ENCODE peak calls at places on chromosome 15, in nine cellular contexts. A, I, Y, M, G, V, R, J and Z are unnamed samples.

GRCh38 chr15:79977431-79977940 is 6.5 kb upstream of the BCL2A1 start:
- DNase-seq in A (no peak), I (peak; percentile 47), Y (no peak), M (no peak), G (no peak), V (no peak), R (no peak), J (no peak), Z (no peak)

GRCh38 chr15:80234883-80235282 is 17.1 kb downstream of the CTXND1 start:
- DNase-seq in A (no peak), I (peak; percentile 10), Y (no peak), M (peak; percentile 38), G (peak; percentile 41), V (peak; percentile 52), R (peak; percentile 78), J (no peak), Z (no peak)

GRCh38 chr15:43293402-43293801 is 26.7 kb upstream of the TGM5 start:
- DNase-seq in A (no peak), I (no peak), Y (no peak), M (peak; percentile 26), G (no peak), V (no peak), R (no peak), J (no peak), Z (no peak)

GRCh38 chr15:62301993-62302665 is 137.0 kb upstream of the C2CD4B start:
- DNase-seq in A (no peak), I (peak; percentile 19), Y (no peak), M (peak; percentile 63), G (no peak), V (peak; percentile 63), R (no peak), J (no peak), Z (peak; percentile 57)

GRCh38 chr15:68507447-68507846 is 71.3 kb upstream of the CORO2B start:
- DNase-seq in A (no peak), I (no peak), Y (no peak), M (no peak), G (peak; percentile 1), V (no peak), R (no peak), J (no peak), Z (no peak)

GRCh38 chr15:71279757-71280141 is 164.5 kb downstream of the THSD4 start:
- DNase-seq in A (no peak), I (no peak), Y (no peak), M (peak; percentile 20), G (no peak), V (peak; percentile 33), R (no peak), J (no peak), Z (no peak)

GRCh38 chr15:31463521-31464102 is 137.0 kb downstream of the KLF13 start:
- DNase-seq in A (no peak), I (no peak), Y (no peak), M (no peak), G (no peak), V (no peak), R (no peak), J (no peak), Z (no peak)

GRCh38 chr15:38564557-38565286 is at the start of gene RASGRP1:
- DNase-seq in A (no peak), I (peak; percentile 61), Y (no peak), M (peak; percentile 68), G (peak; percentile 84), V (peak; percentile 48), R (peak; percentile 91), J (peak; percentile 49), Z (peak; percentile 91)

GRCh38 chr15:94110476-94111130 is 120.8 kb upstream of the MCTP2 start:
- DNase-seq in A (no peak), I (peak; percentile 20), Y (no peak), M (no peak), G (no peak), V (no peak), R (no peak), J (no peak), Z (no peak)

GRCh38 chr15:71325461-71325860 is 210.2 kb downstream of the THSD4 start:
- DNase-seq in A (no peak), I (peak; percentile 88), Y (no peak), M (no peak), G (no peak), V (peak; percentile 18), R (no peak), J (no peak), Z (no peak)

GRCh38 chr15:46260937-46261336 is 626.1 kb downstream of the SQOR start:
- DNase-seq in A (no peak), I (no peak), Y (no peak), M (no peak), G (no peak), V (no peak), R (no peak), J (no peak), Z (no peak)

GRCh38 chr15:54026891-54027290 is 48.6 kb downstream of the UNC13C start:
- DNase-seq in A (no peak), I (no peak), Y (no peak), M (no peak), G (no peak), V (no peak), R (no peak), J (no peak), Z (no peak)

GRCh38 chr15:70932397-70932796 is 39.8 kb downstream of the LRRC49 start:
- DNase-seq in A (no peak), I (no peak), Y (no peak), M (no peak), G (no peak), V (no peak), R (no peak), J (no peak), Z (peak; percentile 58)

GRCh38 chr15:62457100-62457499 is 292.0 kb upstream of the C2CD4B start:
- DNase-seq in A (no peak), I (no peak), Y (no peak), M (no peak), G (no peak), V (no peak), R (no peak), J (no peak), Z (no peak)

GRCh38 chr15:101242160-101242998 is 9.5 kb downstream of the CHSY1 start:
- DNase-seq in A (peak; percentile 32), I (peak; percentile 77), Y (no peak), M (no peak), G (peak; percentile 54), V (peak; percentile 82), R (no peak), J (no peak), Z (peak; percentile 87)

GRCh38 chr15:96273317-96274086 is 57.0 kb upstream of the NR2F2 start:
- DNase-seq in A (peak; percentile 100), I (peak; percentile 100), Y (no peak), M (no peak), G (no peak), V (peak; percentile 90), R (no peak), J (no peak), Z (no peak)

GRCh38 chr15:101123222-101123910 is 128.5 kb downstream of the CHSY1 start:
- DNase-seq in A (no peak), I (peak; percentile 70), Y (no peak), M (no peak), G (no peak), V (peak; percentile 80), R (peak; percentile 49), J (no peak), Z (peak; percentile 76)

GRCh38 chr15:74368121-74368520 is 675 bp upstream of the CYP11A1 start:
- DNase-seq in A (no peak), I (no peak), Y (peak; percentile 19), M (no peak), G (peak; percentile 7), V (no peak), R (no peak), J (no peak), Z (no peak)
- H3K27ac ChIP-seq in A (no peak overlapping the region), I (no peak overlapping the region), Y (no peak overlapping the region), M (no peak overlapping the region), G (no peak overlapping the region), V (no peak overlapping the region), R (no peak overlapping the region), J (no peak overlapping the region), Z (no peak overlapping the region)

DNA sequence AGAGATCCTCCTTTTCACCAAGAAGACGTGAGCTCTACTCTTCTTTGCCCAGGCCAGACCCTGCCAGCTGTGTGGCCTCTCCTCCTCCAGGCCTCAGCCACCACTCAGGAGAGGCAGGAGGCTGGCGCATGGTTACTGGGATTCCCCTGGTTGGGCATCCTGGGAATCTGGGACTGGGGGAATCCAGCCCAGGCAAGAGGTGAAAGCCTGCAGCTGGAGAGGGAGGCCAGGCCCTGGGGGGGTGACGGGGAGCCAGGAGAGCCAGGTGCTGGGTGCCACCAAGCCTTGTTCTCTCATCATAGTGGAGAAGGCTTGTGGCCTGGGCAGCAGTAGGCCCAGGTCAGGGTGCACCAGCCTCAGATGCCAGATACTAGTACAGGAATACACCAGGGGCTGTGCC is 6.2 kb downstream of the CCDC9B start:
- DNase-seq in A (no peak), I (no peak), Y (no peak), M (no peak), G (no peak), V (no peak), R (no peak), J (no peak), Z (peak; percentile 84)
- H3K27ac ChIP-seq in A (peak overlapping the region; percentile 97), I (peak overlapping the region; percentile 32), Y (peak overlapping the region; percentile 97), M (peak overlapping the region; percentile 77), G (no peak overlapping the region), V (peak overlapping the region; percentile 1), R (peak overlapping the region; percentile 79), J (peak overlapping the region; percentile 90), Z (peak overlapping the region; percentile 82)

DNA sequence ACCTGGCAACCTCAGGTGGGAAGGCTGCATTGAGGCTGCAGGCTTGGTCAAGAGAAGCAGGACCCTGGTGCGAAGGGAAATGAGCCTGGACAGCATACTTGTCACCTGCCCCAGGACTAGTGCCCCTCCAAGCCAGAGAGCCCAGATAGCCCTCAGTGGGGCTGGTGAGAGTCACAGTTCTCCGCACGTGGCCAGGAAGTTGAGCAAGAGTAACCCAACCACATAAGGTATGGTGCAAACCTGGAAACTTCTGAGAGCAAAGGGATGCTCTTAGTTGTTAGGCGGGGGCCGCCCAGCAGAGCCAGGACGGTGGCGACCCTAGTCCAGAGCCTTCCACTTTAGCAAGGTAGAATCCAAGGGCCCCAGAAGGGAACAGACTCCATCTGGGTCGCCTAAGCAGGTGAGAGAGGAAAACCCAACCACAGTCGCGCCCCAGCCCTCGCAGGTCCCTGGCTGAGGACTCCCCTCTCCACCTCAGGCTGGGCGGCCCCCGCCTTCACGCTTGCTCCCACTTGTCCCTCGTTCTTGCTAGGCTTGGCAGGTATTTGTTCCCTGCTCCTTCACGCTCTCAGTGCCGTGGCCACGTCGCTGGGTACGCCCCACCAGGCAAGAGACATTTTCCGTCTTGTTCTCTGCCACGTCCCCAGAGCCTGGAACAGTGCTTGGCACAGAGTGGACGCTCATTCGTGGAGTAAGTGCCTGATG is 1.1 kb upstream of the VPS18 start:
- DNase-seq in A (peak; percentile 80), I (no peak), Y (no peak), M (no peak), G (no peak), V (no peak), R (no peak), J (no peak), Z (no peak)
- H3K27ac ChIP-seq in A (peak overlapping the region; percentile 54), I (no peak overlapping the region), Y (peak overlapping the region; percentile 96), M (no peak overlapping the region), G (peak overlapping the region; percentile 83), V (no peak overlapping the region), R (peak overlapping the region; percentile 66), J (peak overlapping the region; percentile 89), Z (no peak overlapping the region)

DNA sequence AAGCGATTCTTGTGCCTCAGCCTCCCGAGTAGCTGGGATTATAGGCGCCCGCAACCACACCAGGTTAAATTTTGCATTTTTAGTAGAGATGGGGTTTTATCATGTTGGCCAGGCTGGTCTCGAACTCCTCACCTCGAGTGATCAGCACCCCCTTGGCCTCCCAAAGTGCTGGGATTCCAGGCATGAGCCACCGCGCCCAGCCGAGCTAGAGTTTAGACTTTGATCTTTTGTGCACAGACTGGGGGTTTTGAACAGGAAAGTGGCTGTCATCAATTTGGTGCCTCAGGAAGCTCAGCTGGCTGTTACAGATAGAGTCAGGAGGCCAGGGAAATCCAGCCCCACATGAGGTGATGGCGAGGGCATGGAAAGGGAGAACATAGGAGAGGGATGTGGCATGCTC is 19.3 kb upstream of the IREB2 start:
- DNase-seq in A (peak; percentile 46), I (no peak), Y (no peak), M (no peak), G (no peak), V (no peak), R (no peak), J (no peak), Z (no peak)
- H3K27ac ChIP-seq in A (no peak overlapping the region), I (no peak overlapping the region), Y (no peak overlapping the region), M (no peak overlapping the region), G (no peak overlapping the region), V (no peak overlapping the region), R (no peak overlapping the region), J (no peak overlapping the region), Z (no peak overlapping the region)